ENCODE peak calls at places on chromosomes 11 and 22, in eight cellular contexts. One of them, this sample, is unnamed.

GRCh38 chr22:37267128-37267587 is 15.2 kb upstream of the CYTH4 start:
- DNase-seq in MM.1S: peak; percentile 67
- DNase-seq in GM23248: peak; percentile 57
- DNase-seq in uterus: no peak
- DNase-seq in small intestine: peak; percentile 37
- DNase-seq in IMR-90: no peak
- DNase-seq in endothelial cell of umbilical vein: peak; percentile 52
- DNase-seq in left ventricle myocardium inferior: peak; percentile 42
- DNase-seq in this sample: peak; percentile 57

GRCh38 chr22:37621352-37621860 is 12.8 kb downstream of the GGA1 start:
- DNase-seq in endothelial cell of umbilical vein: no peak
- DNase-seq in left ventricle myocardium inferior: no peak
- DNase-seq in IMR-90: no peak
- DNase-seq in uterus: peak; percentile 18
- DNase-seq in MM.1S: no peak
- DNase-seq in small intestine: no peak
- DNase-seq in GM23248: no peak
- DNase-seq in this sample: no peak

GRCh38 chr11:38759394-38759793 is 2161.4 kb upstream of the RAG2 start:
- DNase-seq in uterus: no peak
- DNase-seq in IMR-90: no peak
- DNase-seq in left ventricle myocardium inferior: no peak
- DNase-seq in small intestine: no peak
- DNase-seq in GM23248: no peak
- DNase-seq in endothelial cell of umbilical vein: no peak
- DNase-seq in MM.1S: no peak
- DNase-seq in this sample: no peak

GRCh38 chr22:11253000-11253511 is 4274.9 kb upstream of the OR11H1 start:
- DNase-seq in endothelial cell of umbilical vein: no peak
- DNase-seq in uterus: no peak
- DNase-seq in GM23248: no peak
- DNase-seq in MM.1S: no peak
- DNase-seq in left ventricle myocardium inferior: no peak
- DNase-seq in small intestine: no peak
- DNase-seq in IMR-90: no peak
- DNase-seq in this sample: peak; percentile 1

GRCh38 chr11:61695917-61696316 is 15.7 kb downstream of the DAGLA start:
- DNase-seq in endothelial cell of umbilical vein: peak; percentile 71
- DNase-seq in uterus: peak; percentile 80
- DNase-seq in MM.1S: no peak
- DNase-seq in GM23248: peak; percentile 95
- DNase-seq in small intestine: peak; percentile 81
- DNase-seq in left ventricle myocardium inferior: peak; percentile 79
- DNase-seq in IMR-90: peak; percentile 81
- DNase-seq in this sample: peak; percentile 93

GRCh38 chr11:131546218-131546895 is 175.9 kb downstream of the NTM start:
- DNase-seq in GM23248: no peak
- DNase-seq in left ventricle myocardium inferior: no peak
- DNase-seq in uterus: no peak
- DNase-seq in small intestine: no peak
- DNase-seq in MM.1S: no peak
- DNase-seq in endothelial cell of umbilical vein: no peak
- DNase-seq in IMR-90: no peak
- DNase-seq in this sample: no peak

GRCh38 chr22:41512421-41513194 is 31.7 kb downstream of the POLR3H start:
- DNase-seq in IMR-90: peak; percentile 70
- DNase-seq in MM.1S: no peak
- DNase-seq in GM23248: peak; percentile 83
- DNase-seq in uterus: no peak
- DNase-seq in small intestine: no peak
- DNase-seq in endothelial cell of umbilical vein: no peak
- DNase-seq in left ventricle myocardium inferior: peak; percentile 46
- DNase-seq in this sample: peak; percentile 79

GRCh38 chr22:40325315-40325714 is 21.0 kb upstream of the ADSL start:
- DNase-seq in MM.1S: no peak
- DNase-seq in GM23248: no peak
- DNase-seq in IMR-90: no peak
- DNase-seq in left ventricle myocardium inferior: no peak
- DNase-seq in small intestine: no peak
- DNase-seq in endothelial cell of umbilical vein: no peak
- DNase-seq in uterus: no peak
- DNase-seq in this sample: no peak

GRCh38 chr11:48154162-48154561 is 62.4 kb upstream of the OR4B1 start:
- DNase-seq in uterus: no peak
- DNase-seq in GM23248: peak; percentile 84
- DNase-seq in small intestine: no peak
- DNase-seq in endothelial cell of umbilical vein: peak; percentile 85
- DNase-seq in left ventricle myocardium inferior: no peak
- DNase-seq in MM.1S: no peak
- DNase-seq in IMR-90: peak; percentile 62
- DNase-seq in this sample: peak; percentile 21

GRCh38 chr22:46969491-46969890 is 207.0 kb downstream of the TBC1D22A start:
- DNase-seq in GM23248: no peak
- DNase-seq in MM.1S: no peak
- DNase-seq in small intestine: no peak
- DNase-seq in left ventricle myocardium inferior: no peak
- DNase-seq in IMR-90: no peak
- DNase-seq in uterus: no peak
- DNase-seq in endothelial cell of umbilical vein: no peak
- DNase-seq in this sample: no peak

GRCh38 chr22:42356547-42356946 is 75.7 kb downstream of the NFAM1 start:
- DNase-seq in left ventricle myocardium inferior: no peak
- DNase-seq in GM23248: no peak
- DNase-seq in MM.1S: no peak
- DNase-seq in endothelial cell of umbilical vein: no peak
- DNase-seq in small intestine: no peak
- DNase-seq in uterus: no peak
- DNase-seq in IMR-90: no peak
- DNase-seq in this sample: no peak

GRCh38 chr11:27934830-27935145 is 173.2 kb downstream of the KIF18A start:
- DNase-seq in endothelial cell of umbilical vein: peak; percentile 62
- DNase-seq in uterus: no peak
- DNase-seq in MM.1S: no peak
- DNase-seq in left ventricle myocardium inferior: no peak
- DNase-seq in small intestine: no peak
- DNase-seq in GM23248: peak; percentile 96
- DNase-seq in IMR-90: peak; percentile 98
- DNase-seq in this sample: peak; percentile 95

GRCh38 chr11:10856689-10857603 is 907 bp downstream of the ZBED5 start:
- DNase-seq in endothelial cell of umbilical vein: peak; percentile 52
- DNase-seq in MM.1S: peak; percentile 34
- DNase-seq in GM23248: peak; percentile 65
- DNase-seq in small intestine: peak; percentile 86
- DNase-seq in uterus: peak; percentile 50
- DNase-seq in left ventricle myocardium inferior: peak; percentile 30
- DNase-seq in IMR-90: peak; percentile 28
- DNase-seq in this sample: peak; percentile 45

GRCh38 chr11:42812408-42812807 is 499.4 kb upstream of the API5 start:
- DNase-seq in MM.1S: no peak
- DNase-seq in GM23248: no peak
- DNase-seq in uterus: no peak
- DNase-seq in endothelial cell of umbilical vein: no peak
- DNase-seq in IMR-90: no peak
- DNase-seq in left ventricle myocardium inferior: no peak
- DNase-seq in small intestine: no peak
- DNase-seq in this sample: no peak

GRCh38 chr22:24592846-24593809 is at the start of gene LRRC75B:
- DNase-seq in small intestine: peak; percentile 95
- DNase-seq in endothelial cell of umbilical vein: peak; percentile 77
- DNase-seq in IMR-90: peak; percentile 85
- DNase-seq in uterus: peak; percentile 90
- DNase-seq in left ventricle myocardium inferior: peak; percentile 93
- DNase-seq in MM.1S: peak; percentile 34
- DNase-seq in GM23248: peak; percentile 88
- DNase-seq in this sample: peak; percentile 64

GRCh38 chr22:29065468-29066190 is 4.0 kb upstream of the C22orf31 start:
- DNase-seq in small intestine: no peak
- DNase-seq in MM.1S: no peak
- DNase-seq in GM23248: no peak
- DNase-seq in uterus: no peak
- DNase-seq in IMR-90: no peak
- DNase-seq in left ventricle myocardium inferior: no peak
- DNase-seq in endothelial cell of umbilical vein: no peak
- DNase-seq in this sample: no peak

GRCh38 chr22:23533771-23534191 is 46.3 kb downstream of the IGLL1 start:
- DNase-seq in IMR-90: no peak
- DNase-seq in endothelial cell of umbilical vein: no peak
- DNase-seq in small intestine: peak; percentile 15
- DNase-seq in uterus: no peak
- DNase-seq in left ventricle myocardium inferior: no peak
- DNase-seq in GM23248: no peak
- DNase-seq in MM.1S: no peak
- DNase-seq in this sample: no peak

GRCh38 chr11:67274768-67275605 is 8.7 kb downstream of the GRK2 start:
- DNase-seq in MM.1S: no peak
- DNase-seq in small intestine: no peak
- DNase-seq in left ventricle myocardium inferior: peak; percentile 75
- DNase-seq in GM23248: no peak
- DNase-seq in endothelial cell of umbilical vein: no peak
- DNase-seq in uterus: peak; percentile 52
- DNase-seq in IMR-90: no peak
- DNase-seq in this sample: no peak

GRCh38 chr11:14578551-14578956 is 58.4 kb upstream of the PSMA1 start:
- DNase-seq in uterus: no peak
- DNase-seq in IMR-90: peak; percentile 54
- DNase-seq in left ventricle myocardium inferior: no peak
- DNase-seq in small intestine: peak; percentile 79
- DNase-seq in MM.1S: peak; percentile 95
- DNase-seq in endothelial cell of umbilical vein: peak; percentile 87
- DNase-seq in GM23248: no peak
- DNase-seq in this sample: peak; percentile 22

GRCh38 chr11:130180491-130180890 is 20.9 kb downstream of the ST14 start:
- DNase-seq in IMR-90: peak; percentile 39
- DNase-seq in left ventricle myocardium inferior: no peak
- DNase-seq in GM23248: peak; percentile 71
- DNase-seq in uterus: no peak
- DNase-seq in MM.1S: peak; percentile 72
- DNase-seq in endothelial cell of umbilical vein: no peak
- DNase-seq in small intestine: peak; percentile 80
- DNase-seq in this sample: peak; percentile 54
- H3K4me1 ChIP-seq in IMR-90: peaks cover 5% of the 10 kb centered on the region
- H3K4me1 ChIP-seq in left ventricle myocardium inferior: peaks cover 45% of the 10 kb centered on the region
- H3K4me1 ChIP-seq in GM23248: peaks cover 9% of the 10 kb centered on the region
- H3K4me1 ChIP-seq in uterus: no peaks in the 10 kb centered on the region
- H3K4me1 ChIP-seq in MM.1S: peaks cover 55% of the 10 kb centered on the region
- H3K4me1 ChIP-seq in endothelial cell of umbilical vein: no peaks in the 10 kb centered on the region
- H3K4me1 ChIP-seq in small intestine: peaks cover 10% of the 10 kb centered on the region
- H3K4me1 ChIP-seq in this sample: peaks cover 25% of the 10 kb centered on the region

DNA sequence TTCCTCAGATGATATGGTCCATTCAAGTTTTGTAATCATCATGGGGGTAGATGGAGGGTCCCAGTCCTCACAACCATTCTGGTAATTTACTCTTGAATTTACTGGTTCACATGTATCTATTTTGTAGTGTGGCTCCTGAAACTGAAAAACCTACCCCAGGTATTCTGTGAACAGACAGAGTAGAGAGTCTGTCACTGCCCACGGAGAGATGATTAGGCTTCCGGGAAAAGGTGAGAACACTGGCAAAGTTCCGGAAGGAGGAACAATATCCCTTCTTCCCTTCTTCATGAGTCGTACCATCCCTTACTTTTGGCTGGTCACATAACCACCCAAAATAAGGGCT is 144.6 kb downstream of the MAML2 start:
- DNase-seq in small intestine: no peak
- DNase-seq in GM23248: no peak
- DNase-seq in MM.1S: no peak
- DNase-seq in IMR-90: no peak
- DNase-seq in endothelial cell of umbilical vein: no peak
- DNase-seq in uterus: no peak
- DNase-seq in left ventricle myocardium inferior: no peak
- DNase-seq in this sample: no peak
- H3K4me1 ChIP-seq in small intestine: no peaks in the 10 kb centered on the region
- H3K4me1 ChIP-seq in GM23248: peaks cover 28% of the 10 kb centered on the region
- H3K4me1 ChIP-seq in MM.1S: peaks cover 37% of the 10 kb centered on the region
- H3K4me1 ChIP-seq in IMR-90: peaks cover 22% of the 10 kb centered on the region
- H3K4me1 ChIP-seq in endothelial cell of umbilical vein: peaks cover 6% of the 10 kb centered on the region
- H3K4me1 ChIP-seq in uterus: no peaks in the 10 kb centered on the region
- H3K4me1 ChIP-seq in left ventricle myocardium inferior: peaks cover 34% of the 10 kb centered on the region
- H3K4me1 ChIP-seq in this sample: peaks cover 18% of the 10 kb centered on the region

GRCh38 chr11:35918716-35919115 is 25.1 kb upstream of the LDLRAD3 start:
- DNase-seq in GM23248: no peak
- DNase-seq in small intestine: no peak
- DNase-seq in IMR-90: no peak
- DNase-seq in endothelial cell of umbilical vein: no peak
- DNase-seq in uterus: no peak
- DNase-seq in left ventricle myocardium inferior: no peak
- DNase-seq in MM.1S: no peak
- DNase-seq in this sample: no peak
- H3K4me1 ChIP-seq in GM23248: no peaks in the 10 kb centered on the region
- H3K4me1 ChIP-seq in small intestine: no peaks in the 10 kb centered on the region
- H3K4me1 ChIP-seq in IMR-90: no peaks in the 10 kb centered on the region
- H3K4me1 ChIP-seq in endothelial cell of umbilical vein: peaks cover 19% of the 10 kb centered on the region
- H3K4me1 ChIP-seq in uterus: no peaks in the 10 kb centered on the region
- H3K4me1 ChIP-seq in left ventricle myocardium inferior: no peaks in the 10 kb centered on the region
- H3K4me1 ChIP-seq in MM.1S: peaks cover 6% of the 10 kb centered on the region
- H3K4me1 ChIP-seq in this sample: peaks cover 10% of the 10 kb centered on the region

GRCh38 chr11:128304666-128305485 is 282.5 kb downstream of the ETS1 start:
- DNase-seq in MM.1S: no peak
- DNase-seq in endothelial cell of umbilical vein: no peak
- DNase-seq in left ventricle myocardium inferior: no peak
- DNase-seq in IMR-90: no peak
- DNase-seq in GM23248: no peak
- DNase-seq in small intestine: peak; percentile 51
- DNase-seq in uterus: no peak
- DNase-seq in this sample: no peak
- H3K4me1 ChIP-seq in MM.1S: peaks cover 33% of the 10 kb centered on the region
- H3K4me1 ChIP-seq in endothelial cell of umbilical vein: no peaks in the 10 kb centered on the region
- H3K4me1 ChIP-seq in left ventricle myocardium inferior: peaks cover 6% of the 10 kb centered on the region
- H3K4me1 ChIP-seq in IMR-90: no peaks in the 10 kb centered on the region
- H3K4me1 ChIP-seq in GM23248: no peaks in the 10 kb centered on the region
- H3K4me1 ChIP-seq in small intestine: no peaks in the 10 kb centered on the region
- H3K4me1 ChIP-seq in uterus: no peaks in the 10 kb centered on the region
- H3K4me1 ChIP-seq in this sample: no peaks in the 10 kb centered on the region

DNA sequence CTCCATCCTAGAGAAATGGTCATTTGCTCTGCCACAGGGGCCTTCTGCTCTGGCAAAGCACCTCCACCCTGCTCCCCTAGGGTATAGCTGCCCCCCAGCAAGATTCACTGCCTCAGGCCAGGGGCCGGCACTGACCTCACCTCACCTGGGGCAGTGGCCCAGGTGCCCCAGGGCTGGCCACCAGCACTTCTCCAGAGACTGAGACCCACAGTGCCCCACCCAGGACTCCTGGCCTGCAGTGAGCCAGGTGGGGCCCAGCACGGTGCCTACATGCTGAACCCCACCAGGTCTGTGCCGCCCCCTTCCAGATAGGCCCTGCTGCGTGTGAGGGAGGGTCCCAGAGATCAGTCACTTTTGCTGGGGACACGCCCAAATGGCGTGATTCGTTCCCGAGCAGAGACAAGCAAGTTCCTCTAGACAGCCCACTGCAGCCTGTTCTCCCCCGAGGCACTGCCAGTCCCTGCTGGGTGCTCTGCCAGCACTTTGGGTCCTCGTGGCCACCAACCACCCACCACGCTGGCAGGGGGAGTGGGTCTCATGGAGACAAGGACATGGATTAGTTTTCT is 10.7 kb downstream of the GNB1L start:
- DNase-seq in uterus: no peak
- DNase-seq in IMR-90: no peak
- DNase-seq in left ventricle myocardium inferior: no peak
- DNase-seq in small intestine: no peak
- DNase-seq in GM23248: no peak
- DNase-seq in MM.1S: no peak
- DNase-seq in endothelial cell of umbilical vein: no peak
- DNase-seq in this sample: no peak
- H3K4me1 ChIP-seq in uterus: no peaks in the 10 kb centered on the region
- H3K4me1 ChIP-seq in IMR-90: peaks cover 8% of the 10 kb centered on the region
- H3K4me1 ChIP-seq in left ventricle myocardium inferior: peaks cover 29% of the 10 kb centered on the region
- H3K4me1 ChIP-seq in small intestine: peaks cover 12% of the 10 kb centered on the region
- H3K4me1 ChIP-seq in GM23248: peaks cover 16% of the 10 kb centered on the region
- H3K4me1 ChIP-seq in MM.1S: peaks cover 12% of the 10 kb centered on the region
- H3K4me1 ChIP-seq in endothelial cell of umbilical vein: peaks cover 30% of the 10 kb centered on the region
- H3K4me1 ChIP-seq in this sample: peaks cover 10% of the 10 kb centered on the region

GRCh38 chr11:111910637-111911562 is 670 bp downstream of the CRYAB start:
- DNase-seq in MM.1S: no peak
- DNase-seq in small intestine: peak; percentile 53
- DNase-seq in GM23248: peak; percentile 77
- DNase-seq in endothelial cell of umbilical vein: no peak
- DNase-seq in left ventricle myocardium inferior: peak; percentile 28
- DNase-seq in uterus: no peak
- DNase-seq in IMR-90: no peak
- DNase-seq in this sample: no peak
- H3K4me1 ChIP-seq in MM.1S: no peaks in the 10 kb centered on the region
- H3K4me1 ChIP-seq in small intestine: no peaks in the 10 kb centered on the region
- H3K4me1 ChIP-seq in GM23248: peaks cover 38% of the 10 kb centered on the region
- H3K4me1 ChIP-seq in endothelial cell of umbilical vein: peaks cover 6% of the 10 kb centered on the region
- H3K4me1 ChIP-seq in left ventricle myocardium inferior: peaks cover 60% of the 10 kb centered on the region
- H3K4me1 ChIP-seq in uterus: no peaks in the 10 kb centered on the region
- H3K4me1 ChIP-seq in IMR-90: peaks cover 36% of the 10 kb centered on the region
- H3K4me1 ChIP-seq in this sample: peaks cover 6% of the 10 kb centered on the region

This sample was measured in PC-3.